ENCODE peak calls at places on chromosomes 13 and 19, in nine cellular contexts. Y is HCT116, O is endothelial cell of umbilical vein, D is H1, Z is WTC11, C is A549, I is K562, W is GM12878, T is SK-N-SH. B is an unnamed sample.

GRCh38 chr13:111292710-111293485 is 27.5 kb upstream of the TEX29 start:
- DNase-seq in Y (no peak), Z (no peak), D (no peak), I (no peak), T (no peak), W (no peak), O (no peak), C (no peak), B (no peak)

GRCh38 chr13:45119990-45120864 is at the start of gene GTF2F2:
- DNase-seq in O (peak; percentile 94), I (peak; percentile 84), T (peak; percentile 91), C (peak; percentile 83), Y (peak; percentile 77), W (peak; percentile 72), Z (peak; percentile 91), D (peak; percentile 97), B (peak; percentile 93)

GRCh38 chr19:41641879-41642485 is 15.1 kb upstream of the CEACAM4 start:
- DNase-seq in Y (peak; percentile 37), T (peak; percentile 78), I (peak; percentile 77), D (peak; percentile 75), C (peak; percentile 78), W (peak; percentile 4), O (peak; percentile 54), Z (peak; percentile 81), B (peak; percentile 56)

GRCh38 chr13:50521191-50521590 is 322.3 kb downstream of the DLEU7 start:
- DNase-seq in W (no peak), O (no peak), D (no peak), I (no peak), Y (no peak), C (no peak), Z (no peak), T (no peak), B (no peak)

GRCh38 chr13:102770435-102770834 is 3.2 kb downstream of the TEX30 start:
- DNase-seq in W (no peak), O (peak; percentile 23), Z (no peak), T (no peak), Y (no peak), D (no peak), I (no peak), C (no peak), B (no peak)

GRCh38 chr13:26508885-26509284 is 48.6 kb upstream of the WASF3 start:
- DNase-seq in Z (no peak), C (peak; percentile 11), I (no peak), T (no peak), D (no peak), W (no peak), Y (no peak), O (no peak), B (no peak)

GRCh38 chr13:110454227-110454859 is 107.2 kb downstream of the RAB20 start:
- DNase-seq in O (no peak), D (no peak), C (no peak), W (no peak), Z (no peak), Y (no peak), T (no peak), I (no peak), B (no peak)

GRCh38 chr19:3358392-3358918 is 7.9 kb upstream of the NFIC start:
- DNase-seq in Z (no peak), O (no peak), D (no peak), W (no peak), Y (no peak), I (peak; percentile 70), C (no peak), T (peak; percentile 74), B (no peak)

GRCh38 chr13:89862691-89863036 is 1484.8 kb upstream of the MIR17HG start:
- DNase-seq in I (no peak), T (no peak), O (peak; percentile 59), Z (no peak), D (no peak), W (no peak), C (no peak), Y (no peak), B (no peak)

GRCh38 chr13:101309014-101309619 is 107.2 kb downstream of the NALCN start:
- DNase-seq in T (no peak), D (no peak), W (no peak), Z (no peak), Y (no peak), I (no peak), O (no peak), C (no peak), B (no peak)

GRCh38 chr19:3942790-3943409 is 10.0 kb downstream of the NMRK2 start:
- DNase-seq in W (no peak), Y (no peak), Z (no peak), I (no peak), C (peak; percentile 26), D (no peak), T (no peak), O (no peak), B (peak; percentile 17)

GRCh38 chr13:28031220-28031903 is 42.9 kb upstream of the URAD start:
- DNase-seq in D (no peak), Y (no peak), T (no peak), O (no peak), Z (no peak), W (no peak), I (no peak), C (no peak), B (peak; percentile 98)

DNA sequence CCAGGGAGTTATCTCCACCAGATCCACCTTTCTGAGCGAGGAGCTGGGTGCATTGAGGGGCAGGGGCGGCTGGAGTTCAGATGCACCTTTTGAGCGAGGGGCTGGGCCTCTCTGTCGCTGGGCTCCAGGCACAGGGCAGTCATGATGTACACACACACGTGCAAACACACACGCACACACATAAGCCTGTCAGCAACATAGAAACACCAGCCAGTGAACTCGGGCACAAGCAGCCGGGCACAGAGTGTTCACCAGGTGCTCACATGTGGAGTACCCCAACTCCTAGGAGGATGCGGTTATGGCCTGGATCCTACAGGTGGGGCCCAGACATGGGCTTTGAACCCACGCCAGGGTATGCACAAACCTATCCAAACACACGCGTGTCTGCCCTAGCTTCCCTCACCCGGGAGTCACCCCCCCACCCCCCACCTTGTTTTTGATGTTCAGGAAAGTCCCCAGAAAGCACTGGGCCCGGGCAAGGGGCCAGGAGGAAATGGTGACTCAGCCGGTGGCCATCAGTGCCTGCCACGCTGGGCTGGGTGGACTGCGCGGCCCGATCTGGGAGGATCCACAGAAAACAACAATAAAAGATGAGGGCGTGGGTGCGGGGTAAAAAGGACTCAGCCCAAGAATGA is 13.3 kb downstream of the ARRDC2 start:
- DNase-seq in Y (no peak), D (no peak), T (no peak), Z (no peak), O (peak; percentile 97), C (peak; percentile 65), W (no peak), I (peak; percentile 79), B (peak; percentile 65)
- TF ChIP-seq MAX in Y (peak; percentile 84), D (no peak), T (peak; percentile 59), Z (no peak), O (peak; percentile 19), C (no peak), W (no peak), I (peak; percentile 43), B (no peak)

GRCh38 chr13:47213057-47213456 is 316.2 kb upstream of the HTR2A start:
- DNase-seq in C (no peak), W (no peak), Y (no peak), T (no peak), I (no peak), O (no peak), D (no peak), Z (no peak), B (no peak)
- TF ChIP-seq MAX in C (no peak), W (no peak), Y (no peak), T (no peak), I (no peak), O (no peak), D (no peak), Z (no peak), B (no peak)

DNA sequence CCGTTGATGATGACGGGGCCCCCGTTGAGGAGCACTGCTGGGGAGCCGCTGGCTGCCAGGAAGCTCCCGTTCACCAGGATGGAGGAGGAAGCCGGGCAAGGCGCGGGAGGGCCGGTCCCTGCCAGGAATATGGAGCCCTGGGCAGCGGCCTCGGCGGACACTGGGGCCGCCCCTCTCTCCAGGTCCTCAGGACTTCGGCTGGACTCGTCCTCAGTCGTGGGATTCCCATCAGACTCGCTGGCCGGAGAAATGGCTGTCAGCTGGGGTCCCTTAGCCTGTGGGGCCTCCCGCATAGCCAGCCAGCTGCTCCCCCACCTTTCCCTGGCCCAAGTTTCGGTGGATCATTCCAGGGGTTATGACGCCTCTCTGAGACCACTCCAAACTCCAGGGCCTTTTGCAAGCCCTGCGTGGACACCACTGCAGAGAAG is 2.1 kb downstream of the SIX5 start:
- DNase-seq in C (no peak), O (no peak), Z (peak; percentile 29), Y (no peak), T (no peak), W (no peak), D (peak; percentile 60), I (no peak), B (no peak)
- TF ChIP-seq MAX in C (no peak), O (no peak), Z (no peak), Y (no peak), T (no peak), W (no peak), D (no peak), I (no peak), B (no peak)

DNA sequence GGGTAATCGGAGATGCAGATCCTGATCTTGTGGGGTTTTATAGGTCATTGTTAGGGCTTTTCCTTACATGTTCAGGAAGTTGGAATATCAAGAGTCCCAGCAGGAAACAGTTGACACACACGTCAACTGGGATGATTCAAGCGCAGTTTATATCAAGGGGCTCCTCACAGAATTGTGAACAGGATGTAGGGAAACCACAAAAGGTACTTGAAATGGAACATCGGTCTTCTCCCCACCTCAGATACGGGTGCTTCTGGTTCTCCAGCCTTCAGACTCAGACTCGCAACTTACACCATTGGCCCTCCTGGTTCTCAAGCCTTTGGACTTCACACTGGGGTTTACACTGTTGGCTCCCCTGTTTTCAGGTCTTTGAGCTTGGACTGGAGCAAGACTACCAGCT is 19.5 kb downstream of the ZNF557 start:
- DNase-seq in O (no peak), T (no peak), C (no peak), Y (no peak), Z (no peak), D (no peak), W (no peak), I (no peak), B (no peak)
- TF ChIP-seq MAX in O (no peak), T (no peak), C (no peak), Y (no peak), Z (no peak), D (no peak), W (no peak), I (no peak), B (no peak)